ENCODE peak calls at places on chromosomes 6 and 20, in six cellular contexts. J is HepG2, S is transverse colon, U is A549, O is tibial nerve, G is ovary. M is an unnamed sample.

GRCh38 chr20:48824830-48825550 is 2.8 kb downstream of the PREX1 start:
- DNase-seq in O (no peak), S (no peak), U (no peak), G (no peak), J (no peak), M (no peak)

GRCh38 chr6:131828946-131829345 is 21.1 kb downstream of the ENPP1 start:
- DNase-seq in U (no peak), O (no peak), J (no peak), S (no peak), G (no peak), M (no peak)

GRCh38 chr6:399785-400517 is 8.4 kb downstream of the IRF4 start:
- DNase-seq in O (no peak), G (no peak), S (no peak), U (no peak), J (no peak), M (no peak)

GRCh38 chr6:116938305-116938704 is 61.3 kb downstream of the RFX6 start:
- DNase-seq in O (no peak), G (no peak), S (no peak), J (no peak), U (no peak), M (no peak)

GRCh38 chr20:49602370-49603208 is 34.7 kb upstream of the PTGIS start:
- DNase-seq in J (no peak), S (no peak), O (no peak), U (no peak), G (no peak), M (no peak)

GRCh38 chr20:8671366-8671943 is 397.4 kb upstream of the PLCB4 start:
- DNase-seq in O (no peak), S (no peak), U (no peak), J (no peak), G (no peak), M (no peak)

GRCh38 chr20:33810885-33811762 is at the start of gene CHMP4B:
- DNase-seq in S (peak; percentile 99), O (peak; percentile 99), U (peak; percentile 98), J (peak; percentile 99), G (peak; percentile 100), M (peak; percentile 99)

GRCh38 chr20:25273541-25274358 is 25.9 kb downstream of the PYGB start:
- DNase-seq in O (no peak), J (no peak), U (no peak), S (peak; percentile 14), G (peak; percentile 5), M (peak; percentile 53)

GRCh38 chr6:340991-341827 is 48.9 kb downstream of the DUSP22 start:
- DNase-seq in O (no peak), J (no peak), S (peak; percentile 62), U (no peak), G (no peak), M (no peak)

GRCh38 chr6:125154184-125155135 is 887 bp downstream of the TPD52L1 start:
- DNase-seq in O (peak; percentile 7), S (peak; percentile 45), G (peak; percentile 55), U (peak; percentile 62), J (peak; percentile 7), M (no peak)

GRCh38 chr6:125155344-125155743 is 1.8 kb downstream of the TPD52L1 start:
- DNase-seq in J (no peak), U (no peak), S (no peak), O (no peak), G (no peak), M (no peak)

GRCh38 chr6:125156496-125156895 is 2.9 kb downstream of the TPD52L1 start:
- DNase-seq in J (no peak), G (no peak), U (no peak), S (no peak), O (no peak), M (no peak)

GRCh38 chr6:125151715-125152114 is 1.9 kb upstream of the TPD52L1 start:
- DNase-seq in J (no peak), S (no peak), O (no peak), G (no peak), U (no peak), M (no peak)

DNA sequence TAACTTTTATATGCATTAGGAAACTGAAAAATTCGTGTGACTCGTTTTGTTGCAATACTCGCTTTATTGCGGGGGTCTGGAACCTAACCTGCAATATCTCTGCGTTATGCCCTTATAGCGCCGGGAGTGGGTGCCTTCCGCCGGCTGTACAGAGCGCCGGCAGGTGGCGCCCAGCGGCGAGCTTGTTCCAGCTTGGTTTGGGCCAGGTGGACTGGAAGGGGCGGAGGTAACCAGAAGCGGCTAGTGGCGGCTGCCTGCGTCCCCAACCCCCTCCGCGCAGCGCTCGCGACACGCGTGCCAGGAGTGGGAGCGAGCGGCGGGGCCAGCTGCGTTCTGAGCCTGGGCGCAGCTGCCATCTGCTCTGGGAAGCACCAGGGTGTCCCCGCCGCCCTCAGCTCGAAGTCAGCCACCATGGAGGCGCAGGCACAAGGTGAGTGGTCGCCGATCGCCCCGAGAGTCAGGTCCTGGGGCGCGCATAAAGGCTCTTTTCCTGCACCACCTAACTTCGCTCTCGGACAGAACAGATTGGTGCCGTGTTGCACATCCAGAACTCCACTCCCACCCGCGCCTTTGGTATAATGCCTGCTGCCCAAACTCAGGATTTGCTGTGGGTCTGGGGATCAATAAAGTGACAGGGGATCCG is at the start of gene TPD52L1:
- DNase-seq in S (peak; percentile 81), G (peak; percentile 80), J (peak; percentile 66), U (peak; percentile 77), O (peak; percentile 60), M (peak; percentile 88)
- TF ChIP-seq POLR2A in S (no peak), G (no peak), J (no peak), U (peak; percentile 19), O (no peak), M (no peak)

DNA sequence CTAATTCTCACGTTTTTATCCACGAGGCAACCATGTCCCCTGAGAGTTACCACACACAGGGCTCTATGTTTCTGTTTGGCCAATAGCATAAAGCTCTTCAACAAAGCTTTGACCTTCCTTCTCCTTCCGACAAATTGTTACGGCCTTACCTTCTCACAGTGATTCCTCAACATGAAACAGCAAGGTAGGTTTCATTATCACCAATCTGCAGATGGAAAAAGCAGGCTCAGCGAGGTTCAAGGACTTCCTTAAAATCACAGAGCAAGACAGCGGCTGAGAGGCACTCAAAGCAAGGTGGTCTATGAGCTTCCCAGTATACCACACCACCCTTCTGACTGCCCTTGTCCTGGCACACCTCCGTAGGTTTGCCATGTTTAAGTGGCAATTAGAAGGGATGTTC is 360.0 kb downstream of the CD83 start:
- DNase-seq in G (no peak), U (no peak), S (no peak), J (no peak), O (no peak), M (no peak)
- TF ChIP-seq EP300 in G (no peak), U (no peak), S (no peak), J (no peak), O (peak; percentile 9), M (no peak)

DNA sequence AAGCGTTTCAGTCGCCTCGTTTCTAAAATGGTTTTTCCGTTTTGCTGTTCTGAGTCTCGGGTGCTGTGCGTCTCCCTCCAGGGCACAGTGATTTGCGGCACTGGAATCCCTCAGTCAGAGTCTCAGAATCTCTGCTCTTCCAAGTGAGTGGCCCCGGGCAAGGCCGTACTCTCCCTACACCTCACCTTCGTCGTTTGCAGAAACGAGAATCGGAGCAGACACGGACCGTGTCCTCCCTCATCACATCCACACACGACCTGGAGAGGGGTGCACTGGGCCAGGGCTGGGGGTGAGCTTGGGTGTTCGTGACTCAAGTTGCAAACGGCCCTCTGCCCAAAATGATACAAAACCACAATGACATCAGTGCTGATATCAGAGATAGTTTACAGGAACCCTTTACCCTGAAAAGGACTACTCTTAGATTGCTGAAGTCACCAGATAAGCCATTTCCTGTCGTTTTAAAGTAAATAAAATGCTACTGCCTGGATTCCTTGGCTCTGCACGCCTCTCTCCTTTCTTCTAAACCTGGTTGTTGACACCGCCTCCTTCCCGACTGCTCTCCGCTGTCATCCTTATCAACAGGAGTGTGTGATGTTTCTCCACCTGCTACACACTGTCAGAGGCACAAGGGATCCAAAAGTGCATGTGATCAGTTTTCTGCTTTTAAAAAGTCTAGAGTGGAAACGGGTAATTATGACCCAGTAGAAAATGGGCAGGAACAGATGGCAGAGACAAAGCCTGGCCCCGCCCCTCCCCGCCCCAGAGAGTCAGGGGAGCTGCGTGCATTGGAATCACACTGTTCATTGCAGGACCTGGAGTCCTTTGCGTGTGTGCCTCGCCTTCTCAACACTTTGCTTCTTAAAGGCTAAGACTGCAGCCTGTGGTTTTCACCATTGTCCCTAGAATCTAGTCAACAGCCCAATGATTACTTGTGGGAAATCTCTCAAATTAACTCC is 38.5 kb downstream of the KIF25 start:
- DNase-seq in J (no peak), U (peak; percentile 21), G (peak; percentile 22), S (peak; percentile 61), O (no peak), M (peak; percentile 65)
- TF ChIP-seq POLR2A in J (no peak), U (no peak), G (no peak), S (no peak), O (no peak), M (no peak)

DNA sequence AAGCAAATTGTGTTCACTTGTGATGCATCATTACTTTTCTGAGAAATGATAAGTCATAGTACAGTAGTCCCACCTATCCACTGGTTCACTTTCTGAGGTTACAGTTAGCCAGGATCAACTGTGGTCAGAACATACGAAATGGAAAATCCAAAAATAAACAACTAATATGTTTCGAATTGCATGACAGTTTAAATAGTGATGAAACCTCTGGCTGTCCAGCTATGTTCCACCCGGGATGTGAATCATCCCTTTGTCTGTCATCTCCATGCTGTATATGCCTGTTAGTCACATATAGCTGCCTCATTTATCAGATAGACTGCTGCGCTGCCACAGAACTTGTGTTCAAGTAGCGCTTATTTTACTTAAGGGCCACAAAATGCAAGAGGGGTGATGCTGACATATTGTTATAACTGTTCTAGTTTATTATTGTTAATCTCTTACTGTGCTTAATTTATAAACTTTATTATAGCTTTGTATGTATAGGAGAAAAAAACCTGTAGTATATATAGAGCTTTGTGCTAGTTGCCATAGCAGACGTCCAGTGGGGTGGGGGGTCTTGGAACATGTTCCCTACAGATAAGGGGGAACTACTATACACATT is 29.2 kb downstream of the AFDN start:
- DNase-seq in S (no peak), G (no peak), J (peak; percentile 96), O (no peak), U (peak; percentile 19), M (no peak)
- TF ChIP-seq EP300 in S (peak; percentile 68), G (no peak), J (peak; percentile 76), O (no peak), U (no peak), M (no peak)

DNA sequence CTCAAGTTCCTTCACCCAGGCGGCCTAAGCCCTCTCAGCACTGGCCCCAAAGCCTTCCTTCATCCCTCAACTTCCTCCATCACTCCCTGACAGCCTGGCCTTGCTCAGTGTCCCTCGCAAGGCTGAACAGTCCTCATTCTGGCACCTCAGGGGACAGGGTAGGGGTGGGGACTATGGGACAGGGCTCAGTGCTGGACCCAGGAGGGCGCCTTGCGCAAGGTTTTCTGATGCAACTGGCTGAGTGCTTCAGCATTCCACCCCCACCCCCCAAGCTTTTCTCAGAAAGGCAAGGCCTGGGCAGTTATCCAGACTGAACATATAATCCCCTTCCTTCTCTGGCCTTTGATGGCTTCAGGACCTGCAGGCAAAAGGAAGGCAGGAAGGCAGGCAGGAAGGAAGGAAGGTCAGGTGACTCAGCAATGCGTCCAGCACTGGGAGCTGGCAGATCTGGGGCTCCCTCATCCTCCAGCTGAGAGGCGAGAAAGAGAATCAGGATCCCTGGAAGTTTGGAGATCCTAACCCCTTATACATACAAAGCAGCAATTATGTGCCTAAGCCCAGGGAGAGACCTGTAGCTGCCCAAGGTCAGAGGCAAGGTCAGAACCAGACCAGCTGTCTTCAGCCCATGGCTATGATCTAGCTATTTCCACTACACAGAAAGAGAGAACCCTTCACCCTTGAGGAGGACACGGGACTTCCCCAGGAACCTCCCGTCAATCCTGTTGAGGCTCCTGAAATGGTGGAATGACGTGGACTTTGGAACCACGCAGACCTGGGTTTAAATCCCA is 8.6 kb upstream of the TRIB3 start:
- DNase-seq in J (peak; percentile 99), U (peak; percentile 96), S (peak; percentile 59), O (peak; percentile 52), G (no peak), M (no peak)
- TF ChIP-seq POLR2A in J (peak; percentile 69), U (no peak), S (no peak), O (no peak), G (no peak), M (no peak)